ENCODE peak calls at places on chromosomes 11 and 22, in nine cellular contexts. V is CD8-positive, alpha-beta T cell; Z is activated naive CD8-positive, alpha-beta T cell treated with anti-CD3 and anti-CD28 coated beads, Interleukin-2, amount 50 U/mL, for 24 hours; D is NCI-H1092; E is NCI-H510A; U is fibroblast of lung; G is NT2/D1; Y is T follicular helper cell; S is hypothalamus. L is an unnamed sample.

GRCh38 chr11:85811624-85812023 is 683 bp upstream of the SYTL2 start:
- DNase-seq in V (no peak), Z (no peak), D (no peak), E (no peak), U (no peak), G (no peak), Y (no peak), S (no peak), L (no peak)

GRCh38 chr11:88231894-88232482 is 56.7 kb upstream of the RAB38 start:
- DNase-seq in V (no peak), Z (peak), D (peak), E (no peak), U (peak), G (no peak), Y (no peak), S (no peak), L (peak)

GRCh38 chr11:111920908-111921307 is 2.2 kb downstream of the C11orf52 start:
- DNase-seq in V (no peak), Z (no peak), D (no peak), E (no peak), U (no peak), G (no peak), Y (no peak), S (no peak), L (no peak)

GRCh38 chr22:39494471-39495120 is 7.5 kb upstream of the MIEF1 start:
- DNase-seq in V (no peak), Z (no peak), D (no peak), E (no peak), U (no peak), G (no peak), Y (no peak), S (no peak), L (no peak)

GRCh38 chr11:827861-828167 is at the start of gene CRACR2B:
- DNase-seq in V (no peak), Z (no peak), D (no peak), E (no peak), U (no peak), G (no peak), Y (no peak), S (no peak), L (no peak)

GRCh38 chr11:71426413-71426812 is 21.8 kb downstream of the DHCR7 start:
- DNase-seq in V (no peak), Z (no peak), D (no peak), E (no peak), U (no peak), G (no peak), Y (no peak), S (no peak), L (no peak)

GRCh38 chr11:30914143-30914762 is 328.1 kb upstream of the MPPED2 start:
- DNase-seq in V (no peak), Z (peak), D (peak), E (no peak), U (peak), G (peak), Y (no peak), S (peak), L (peak)

GRCh38 chr22:32804823-32805585 is 3.5 kb downstream of the TIMP3 start:
- DNase-seq in V (no peak), Z (no peak), D (no peak), E (no peak), U (peak), G (no peak), Y (no peak), S (no peak), L (no peak)

GRCh38 chr11:116701297-116701801 is 71.4 kb downstream of the BUD13 start:
- DNase-seq in V (no peak), Z (no peak), D (no peak), E (no peak), U (no peak), G (no peak), Y (no peak), S (no peak), L (no peak)

GRCh38 chr22:45997077-45997774 is 20.3 kb upstream of the WNT7B start:
- DNase-seq in V (no peak), Z (no peak), D (peak), E (peak), U (peak), G (no peak), Y (no peak), S (peak), L (peak)

GRCh38 chr11:11983427-11983826 is 25.0 kb downstream of the DKK3 start:
- DNase-seq in V (no peak), Z (no peak), D (no peak), E (no peak), U (no peak), G (no peak), Y (no peak), S (no peak), L (no peak)

GRCh38 chr11:44051171-44051570 is 3.4 kb downstream of the ACCSL start:
- DNase-seq in V (no peak), Z (no peak), D (no peak), E (no peak), U (no peak), G (no peak), Y (no peak), S (no peak), L (no peak)

GRCh38 chr11:27910186-27910941 is 197.6 kb downstream of the KIF18A start:
- DNase-seq in V (no peak), Z (no peak), D (no peak), E (no peak), U (peak), G (no peak), Y (no peak), S (no peak), L (no peak)

GRCh38 chr11:46001427-46002049 is 79.1 kb downstream of the LARGE2 start:
- DNase-seq in V (no peak), Z (no peak), D (no peak), E (no peak), U (no peak), G (peak), Y (no peak), S (no peak), L (peak)

GRCh38 chr22:43550024-43550620 is 138.3 kb downstream of the MPPED1 start:
- DNase-seq in V (no peak), Z (no peak), D (no peak), E (no peak), U (no peak), G (no peak), Y (no peak), S (no peak), L (no peak)

GRCh38 chr11:95937358-95937757 is 13.5 kb upstream of the MTMR2 start:
- DNase-seq in V (no peak), Z (no peak), D (no peak), E (no peak), U (peak), G (no peak), Y (no peak), S (no peak), L (no peak)

GRCh38 chr11:17551347-17552040 is 4.4 kb downstream of the OTOG start:
- DNase-seq in V (no peak), Z (no peak), D (no peak), E (no peak), U (no peak), G (no peak), Y (no peak), S (no peak), L (no peak)

GRCh38 chr22:22380098-22381030 is 128.2 kb downstream of the ZNF280B start:
- DNase-seq in V (no peak), Z (no peak), D (peak), E (no peak), U (no peak), G (no peak), Y (no peak), S (no peak), L (peak)

GRCh38 chr11:123152951-123153350 is 42.1 kb downstream of the CLMP start:
- DNase-seq in V (no peak), Z (no peak), D (no peak), E (no peak), U (no peak), G (no peak), Y (no peak), S (no peak), L (no peak)

GRCh38 chr22:42635531-42635930 is 4.9 kb downstream of the ATP5MGL start:
- DNase-seq in V (no peak), Z (no peak), D (no peak), E (no peak), U (peak), G (no peak), Y (no peak), S (no peak), L (no peak)

GRCh38 chr11:94036096-94036495 is 14.9 kb downstream of the HEPHL1 start:
- DNase-seq in V (no peak), Z (no peak), D (no peak), E (no peak), U (no peak), G (no peak), Y (no peak), S (no peak), L (no peak)

GRCh38 chr22:46752286-46752685 is 10.2 kb upstream of the TBC1D22A start:
- DNase-seq in V (no peak), Z (no peak), D (no peak), E (no peak), U (no peak), G (no peak), Y (no peak), S (no peak), L (no peak)

GRCh38 chr22:39148024-39148726 is 4.3 kb downstream of the CBX7 start:
- DNase-seq in V (no peak), Z (no peak), D (no peak), E (no peak), U (no peak), G (no peak), Y (no peak), S (no peak), L (no peak)

GRCh38 chr11:63998558-63999348 is 12.5 kb downstream of the OTUB1 start:
- DNase-seq in V (no peak), Z (peak), D (no peak), E (no peak), U (no peak), G (no peak), Y (no peak), S (no peak), L (no peak)

GRCh38 chr11:131904756-131905155 is 534.3 kb downstream of the NTM start:
- DNase-seq in V (no peak), Z (no peak), D (no peak), E (no peak), U (no peak), G (peak), Y (no peak), S (no peak), L (peak)

GRCh38 chr11:122399375-122399774 is 256.1 kb upstream of the UBASH3B start:
- DNase-seq in V (no peak), Z (no peak), D (no peak), E (no peak), U (no peak), G (no peak), Y (no peak), S (no peak), L (no peak)

GRCh38 chr22:38347181-38347943 is 30.1 kb upstream of the CSNK1E start:
- DNase-seq in V (peak), Z (no peak), D (peak), E (no peak), U (no peak), G (no peak), Y (no peak), S (no peak), L (no peak)

GRCh38 chr22:44584256-44584902 is 86.3 kb upstream of the RTL6 start:
- DNase-seq in V (no peak), Z (no peak), D (no peak), E (no peak), U (no peak), G (no peak), Y (no peak), S (no peak), L (no peak)

GRCh38 chr11:9823439-9823838 is 159.6 kb downstream of the SWAP70 start:
- DNase-seq in V (no peak), Z (no peak), D (no peak), E (no peak), U (no peak), G (no peak), Y (no peak), S (no peak), L (no peak)

GRCh38 chr22:46003271-46004091 is 26.5 kb upstream of the WNT7B start:
- DNase-seq in V (no peak), Z (no peak), D (no peak), E (no peak), U (no peak), G (no peak), Y (no peak), S (no peak), L (no peak)

GRCh38 chr11:65183201-65183891 is 1.6 kb downstream of the CAPN1 start:
- DNase-seq in V (no peak), Z (no peak), D (no peak), E (no peak), U (no peak), G (no peak), Y (no peak), S (no peak), L (no peak)

GRCh38 chr11:93577291-93577690 is 34.1 kb upstream of the SMCO4 start:
- DNase-seq in V (no peak), Z (no peak), D (no peak), E (no peak), U (peak), G (no peak), Y (no peak), S (no peak), L (no peak)

GRCh38 chr11:61734767-61735166 is 17.7 kb upstream of the MYRF start:
- DNase-seq in V (no peak), Z (no peak), D (no peak), E (no peak), U (no peak), G (no peak), Y (no peak), S (no peak), L (no peak)

GRCh38 chr11:78763664-78764063 is 189.0 kb upstream of the NARS2 start:
- DNase-seq in V (no peak), Z (no peak), D (no peak), E (no peak), U (no peak), G (no peak), Y (no peak), S (no peak), L (no peak)

GRCh38 chr11:33959855-33960400 is 68.1 kb upstream of the LMO2 start:
- DNase-seq in V (no peak), Z (no peak), D (no peak), E (no peak), U (no peak), G (no peak), Y (no peak), S (no peak), L (no peak)

L was measured in A673.